ENCODE peak calls at places on chromosomes 7 and 10, in five cellular contexts. R, K, J, U and Y are unnamed samples.

GRCh38 chr7:1532456-1533254 is 2.2 kb downstream of the MAFK start:
- DNase-seq in R (peak), K (peak), J (peak), U (peak), Y (peak)

GRCh38 chr7:27173412-27174076 is 576 bp downstream of the HOXA10 start:
- DNase-seq in R (no peak), K (no peak), J (peak), U (no peak), Y (no peak)

GRCh38 chr10:125174360-125174759 is 14.0 kb upstream of the CTBP2 start:
- DNase-seq in R (no peak), K (no peak), J (no peak), U (no peak), Y (no peak)

GRCh38 chr10:79241990-79242619 is 105.2 kb upstream of the PPIF start:
- DNase-seq in R (peak), K (peak), J (peak), U (peak), Y (peak)

GRCh38 chr10:104350146-104350635 is 3.4 kb upstream of the CFAP58 start:
- DNase-seq in R (peak), K (no peak), J (no peak), U (no peak), Y (peak)

GRCh38 chr10:34163075-34163905 is 651.8 kb downstream of the PARD3 start:
- DNase-seq in R (peak), K (no peak), J (no peak), U (no peak), Y (peak)

GRCh38 chr7:32942783-32943653 is 14.2 kb upstream of the FKBP9 start:
- DNase-seq in R (peak), K (peak), J (peak), U (peak), Y (peak)

GRCh38 chr10:29026065-29026797 is 262.6 kb upstream of the LYZL1 start:
- DNase-seq in R (no peak), K (no peak), J (no peak), U (no peak), Y (no peak)

GRCh38 chr7:36474283-36475010 is 84.8 kb downstream of the ANLN start:
- DNase-seq in R (peak), K (no peak), J (no peak), U (no peak), Y (peak)

GRCh38 chr10:122910310-122910709 is at the start of gene FAM24A:
- DNase-seq in R (no peak), K (no peak), J (no peak), U (no peak), Y (no peak)

GRCh38 chr7:20438248-20438647 is 107.5 kb downstream of the ITGB8 start:
- DNase-seq in R (no peak), K (no peak), J (no peak), U (no peak), Y (no peak)

GRCh38 chr7:16753102-16753931 is at the start of gene TSPAN13:
- DNase-seq in R (peak), K (peak), J (peak), U (peak), Y (no peak)

GRCh38 chr10:112040696-112041095 is 142.9 kb downstream of the GPAM start:
- DNase-seq in R (no peak), K (no peak), J (no peak), U (no peak), Y (no peak)

GRCh38 chr10:17088118-17088806 is 41.3 kb downstream of the CUBN start:
- DNase-seq in R (peak), K (no peak), J (no peak), U (no peak), Y (peak)

GRCh38 chr7:6579446-6579845 is 2.2 kb downstream of the ZDHHC4 start:
- DNase-seq in R (peak), K (no peak), J (no peak), U (no peak), Y (peak)

GRCh38 chr10:96339956-96340904 is 18.6 kb downstream of the OPALIN start:
- DNase-seq in R (peak), K (peak), J (peak), U (no peak), Y (peak)

GRCh38 chr7:37942934-37943610 is 22.6 kb downstream of the EPDR1 start:
- DNase-seq in R (peak), K (peak), J (peak), U (no peak), Y (peak)

GRCh38 chr10:88652621-88653020 is 11.6 kb upstream of the LIPF start:
- DNase-seq in R (no peak), K (no peak), J (no peak), U (no peak), Y (peak)

GRCh38 chr10:86360657-86361056 is 5.9 kb downstream of the GRID1 start:
- DNase-seq in R (no peak), K (no peak), J (no peak), U (no peak), Y (no peak)

GRCh38 chr7:40566879-40567278 is 432.1 kb downstream of the SUGCT start:
- DNase-seq in R (no peak), K (no peak), J (no peak), U (no peak), Y (no peak)

GRCh38 chr10:23442936-23443335 is 4.1 kb downstream of the OTUD1 start:
- DNase-seq in R (peak), K (no peak), J (no peak), U (no peak), Y (peak)
- H3K4me3 ChIP-seq in R (no peak), K (peak), J (peak), U (no peak), Y (no peak)

GRCh38 chr7:100119075-100119700 is at the start of the genes CNPY4 and TAF6:
- DNase-seq in R (peak), K (peak), J (peak), U (peak), Y (peak)
- TF ChIP-seq CTCF in R (no peak), K (peak), J (peak), U (no peak), Y (no peak)

GRCh38 chr10:71888248-71888622 is 37.2 kb upstream of the PSAP start:
- DNase-seq in R (no peak), K (no peak), J (no peak), U (no peak), Y (no peak)

GRCh38 chr10:71889388-71889987 is 38.4 kb upstream of the PSAP start:
- DNase-seq in R (no peak), K (no peak), J (no peak), U (no peak), Y (no peak)

GRCh38 chr10:71891437-71891836 is 40.4 kb upstream of the PSAP start:
- DNase-seq in R (no peak), K (no peak), J (no peak), U (no peak), Y (no peak)

GRCh38 chr10:71888623-71889387 is 37.8 kb upstream of the PSAP start:
- DNase-seq in R (peak), K (peak), J (peak), U (peak), Y (peak)

GRCh38 chr10:71887767-71888166 is 36.7 kb upstream of the PSAP start:
- DNase-seq in R (no peak), K (no peak), J (no peak), U (no peak), Y (peak)
- H3K4me3 ChIP-seq in R (no peak), K (peak), J (no peak), U (no peak), Y (no peak)

GRCh38 chr10:90871279-90871760 is 454 bp upstream of the RPP30 start:
- DNase-seq in R (peak), K (peak), J (no peak), U (peak), Y (peak)

GRCh38 chr10:90860790-90861189 is 3.0 kb upstream of the HTR7 start:
- DNase-seq in R (no peak), K (no peak), J (no peak), U (no peak), Y (no peak)

GRCh38 chr10:90862908-90863514 is 5.2 kb upstream of the HTR7 start:
- DNase-seq in R (peak), K (no peak), J (no peak), U (no peak), Y (peak)

GRCh38 chr10:90866050-90866598 is 5.7 kb upstream of the RPP30 start:
- DNase-seq in R (no peak), K (no peak), J (no peak), U (no peak), Y (no peak)

GRCh38 chr10:90865400-90865799 is 6.4 kb upstream of the RPP30 start:
- DNase-seq in R (peak), K (no peak), J (no peak), U (no peak), Y (peak)
- TF ChIP-seq CTCF in R (peak), K (peak), J (peak), U (peak), Y (peak)

GRCh38 chr7:22426463-22427121 is 69.6 kb upstream of the RAPGEF5 start:
- DNase-seq in R (no peak), K (no peak), J (no peak), U (no peak), Y (no peak)
- H3K4me3 ChIP-seq in R (no peak), K (no peak), J (no peak), U (no peak), Y (no peak)

DNA sequence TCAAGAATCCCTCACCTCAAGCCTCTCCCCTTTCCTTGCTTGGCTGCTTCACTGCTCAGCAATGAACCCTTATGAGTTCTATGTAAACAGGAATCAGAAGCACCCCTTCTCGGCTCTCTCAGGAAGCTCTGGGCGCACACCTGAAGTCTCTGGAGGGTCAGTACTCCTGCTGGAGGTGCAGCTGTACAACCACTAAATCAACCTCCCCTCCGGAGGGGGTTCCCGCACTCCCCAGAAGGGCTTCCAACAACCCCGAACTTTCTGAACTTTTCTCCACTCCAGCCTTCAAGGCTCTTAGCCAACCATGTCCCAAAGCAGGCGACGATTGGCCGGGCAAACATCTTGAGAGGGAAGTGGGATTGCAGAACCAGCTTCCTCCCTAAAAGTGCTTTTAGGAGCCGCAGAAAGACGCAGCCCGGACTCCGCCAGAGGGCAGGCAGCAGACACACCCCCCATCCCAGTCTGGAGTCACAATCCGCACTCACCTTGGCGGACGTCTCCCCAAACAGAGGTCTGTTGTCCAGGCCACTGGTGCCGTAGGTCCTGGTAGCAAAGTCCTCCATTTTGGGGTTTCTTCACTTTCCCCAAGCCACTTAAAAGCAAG is 489 bp downstream of the TMEM243 start:
- DNase-seq in R (peak), K (peak), J (peak), U (no peak), Y (peak)
- TF ChIP-seq CTCF in R (peak), K (no peak), J (no peak), U (no peak), Y (no peak)